ENCODE peak calls at places on chromosomes 11 and 22, in ten cellular contexts. One of them, this sample, is unnamed.

GRCh38 chr11:14029971-14030531 is 67.5 kb downstream of the SPON1 start:
- DNase-seq in EL: peak
- DNase-seq in OCI-LY7: no peak
- DNase-seq in PC-3: peak
- DNase-seq in CD8-positive, alpha-beta memory T cell: no peak
- DNase-seq in effector memory CD8-positive, alpha-beta T cell: no peak
- DNase-seq in endothelial cell: no peak
- DNase-seq in mesenchymal stem cell: no peak
- DNase-seq in EH: peak
- DNase-seq in activated naive CD4-positive, alpha-beta T cell treated with anti-CD3 and anti-CD28 coated beads, Interleukin-2, amount 10 ng/mL, durations not matched to agents 7 days and 5 days: no peak
- DNase-seq in this sample: no peak

GRCh38 chr22:40487663-40488249 is 117.4 kb downstream of the SGSM3 start:
- DNase-seq in endothelial cell: no peak
- DNase-seq in effector memory CD8-positive, alpha-beta T cell: peak
- DNase-seq in EH: peak
- DNase-seq in OCI-LY7: peak
- DNase-seq in CD8-positive, alpha-beta memory T cell: no peak
- DNase-seq in activated naive CD4-positive, alpha-beta T cell treated with anti-CD3 and anti-CD28 coated beads, Interleukin-2, amount 10 ng/mL, durations not matched to agents 7 days and 5 days: no peak
- DNase-seq in mesenchymal stem cell: no peak
- DNase-seq in EL: peak
- DNase-seq in PC-3: peak
- DNase-seq in this sample: no peak

GRCh38 chr11:33700425-33701271 is at the start of gene C11orf91:
- DNase-seq in EL: peak
- DNase-seq in EH: peak
- DNase-seq in endothelial cell: peak
- DNase-seq in mesenchymal stem cell: peak
- DNase-seq in effector memory CD8-positive, alpha-beta T cell: peak
- DNase-seq in PC-3: peak
- DNase-seq in OCI-LY7: peak
- DNase-seq in CD8-positive, alpha-beta memory T cell: peak
- DNase-seq in activated naive CD4-positive, alpha-beta T cell treated with anti-CD3 and anti-CD28 coated beads, Interleukin-2, amount 10 ng/mL, durations not matched to agents 7 days and 5 days: peak
- DNase-seq in this sample: peak

GRCh38 chr22:36753916-36754315 is 22.0 kb downstream of the IFT27 start:
- DNase-seq in endothelial cell: no peak
- DNase-seq in effector memory CD8-positive, alpha-beta T cell: no peak
- DNase-seq in PC-3: no peak
- DNase-seq in CD8-positive, alpha-beta memory T cell: no peak
- DNase-seq in activated naive CD4-positive, alpha-beta T cell treated with anti-CD3 and anti-CD28 coated beads, Interleukin-2, amount 10 ng/mL, durations not matched to agents 7 days and 5 days: no peak
- DNase-seq in EL: no peak
- DNase-seq in OCI-LY7: no peak
- DNase-seq in EH: no peak
- DNase-seq in mesenchymal stem cell: no peak
- DNase-seq in this sample: no peak

GRCh38 chr11:101096036-101096704 is 33.4 kb downstream of the PGR start:
- DNase-seq in PC-3: peak
- DNase-seq in EL: peak
- DNase-seq in OCI-LY7: no peak
- DNase-seq in activated naive CD4-positive, alpha-beta T cell treated with anti-CD3 and anti-CD28 coated beads, Interleukin-2, amount 10 ng/mL, durations not matched to agents 7 days and 5 days: no peak
- DNase-seq in EH: no peak
- DNase-seq in mesenchymal stem cell: no peak
- DNase-seq in endothelial cell: no peak
- DNase-seq in effector memory CD8-positive, alpha-beta T cell: no peak
- DNase-seq in CD8-positive, alpha-beta memory T cell: no peak
- DNase-seq in this sample: no peak

GRCh38 chr11:122105009-122105828 is 10.8 kb downstream of the BLID start:
- DNase-seq in mesenchymal stem cell: no peak
- DNase-seq in EH: peak
- DNase-seq in OCI-LY7: no peak
- DNase-seq in effector memory CD8-positive, alpha-beta T cell: no peak
- DNase-seq in PC-3: peak
- DNase-seq in activated naive CD4-positive, alpha-beta T cell treated with anti-CD3 and anti-CD28 coated beads, Interleukin-2, amount 10 ng/mL, durations not matched to agents 7 days and 5 days: no peak
- DNase-seq in CD8-positive, alpha-beta memory T cell: no peak
- DNase-seq in EL: peak
- DNase-seq in endothelial cell: no peak
- DNase-seq in this sample: no peak

GRCh38 chr11:2217211-2218081 is 45.8 kb upstream of the TH start:
- DNase-seq in EL: no peak
- DNase-seq in activated naive CD4-positive, alpha-beta T cell treated with anti-CD3 and anti-CD28 coated beads, Interleukin-2, amount 10 ng/mL, durations not matched to agents 7 days and 5 days: no peak
- DNase-seq in EH: no peak
- DNase-seq in mesenchymal stem cell: no peak
- DNase-seq in PC-3: no peak
- DNase-seq in endothelial cell: no peak
- DNase-seq in OCI-LY7: no peak
- DNase-seq in effector memory CD8-positive, alpha-beta T cell: peak
- DNase-seq in CD8-positive, alpha-beta memory T cell: no peak
- DNase-seq in this sample: no peak

GRCh38 chr11:126756416-126756815 is 244.2 kb downstream of the KIRREL3 start:
- DNase-seq in OCI-LY7: no peak
- DNase-seq in endothelial cell: no peak
- DNase-seq in EL: no peak
- DNase-seq in activated naive CD4-positive, alpha-beta T cell treated with anti-CD3 and anti-CD28 coated beads, Interleukin-2, amount 10 ng/mL, durations not matched to agents 7 days and 5 days: no peak
- DNase-seq in PC-3: no peak
- DNase-seq in CD8-positive, alpha-beta memory T cell: no peak
- DNase-seq in effector memory CD8-positive, alpha-beta T cell: no peak
- DNase-seq in EH: no peak
- DNase-seq in mesenchymal stem cell: no peak
- DNase-seq in this sample: no peak

GRCh38 chr11:75298191-75298590 is 53.3 kb downstream of the ARRB1 start:
- DNase-seq in activated naive CD4-positive, alpha-beta T cell treated with anti-CD3 and anti-CD28 coated beads, Interleukin-2, amount 10 ng/mL, durations not matched to agents 7 days and 5 days: no peak
- DNase-seq in EH: no peak
- DNase-seq in mesenchymal stem cell: no peak
- DNase-seq in OCI-LY7: no peak
- DNase-seq in endothelial cell: no peak
- DNase-seq in PC-3: peak
- DNase-seq in EL: no peak
- DNase-seq in CD8-positive, alpha-beta memory T cell: no peak
- DNase-seq in effector memory CD8-positive, alpha-beta T cell: no peak
- DNase-seq in this sample: no peak

GRCh38 chr22:23789638-23790037 is 2.9 kb downstream of the SMARCB1 start:
- DNase-seq in CD8-positive, alpha-beta memory T cell: no peak
- DNase-seq in endothelial cell: no peak
- DNase-seq in EL: no peak
- DNase-seq in PC-3: no peak
- DNase-seq in OCI-LY7: peak
- DNase-seq in mesenchymal stem cell: peak
- DNase-seq in effector memory CD8-positive, alpha-beta T cell: no peak
- DNase-seq in activated naive CD4-positive, alpha-beta T cell treated with anti-CD3 and anti-CD28 coated beads, Interleukin-2, amount 10 ng/mL, durations not matched to agents 7 days and 5 days: no peak
- DNase-seq in EH: no peak
- DNase-seq in this sample: no peak

GRCh38 chr22:30841264-30841663 is 127.3 kb downstream of the MORC2 start:
- DNase-seq in EH: peak
- DNase-seq in CD8-positive, alpha-beta memory T cell: no peak
- DNase-seq in endothelial cell: no peak
- DNase-seq in PC-3: peak
- DNase-seq in OCI-LY7: no peak
- DNase-seq in EL: peak
- DNase-seq in mesenchymal stem cell: no peak
- DNase-seq in activated naive CD4-positive, alpha-beta T cell treated with anti-CD3 and anti-CD28 coated beads, Interleukin-2, amount 10 ng/mL, durations not matched to agents 7 days and 5 days: no peak
- DNase-seq in effector memory CD8-positive, alpha-beta T cell: no peak
- DNase-seq in this sample: no peak

GRCh38 chr22:17655289-17655688 is 16.7 kb downstream of the BCL2L13 start:
- DNase-seq in EL: no peak
- DNase-seq in PC-3: no peak
- DNase-seq in EH: no peak
- DNase-seq in endothelial cell: no peak
- DNase-seq in CD8-positive, alpha-beta memory T cell: no peak
- DNase-seq in OCI-LY7: no peak
- DNase-seq in mesenchymal stem cell: no peak
- DNase-seq in effector memory CD8-positive, alpha-beta T cell: no peak
- DNase-seq in activated naive CD4-positive, alpha-beta T cell treated with anti-CD3 and anti-CD28 coated beads, Interleukin-2, amount 10 ng/mL, durations not matched to agents 7 days and 5 days: no peak
- DNase-seq in this sample: no peak

GRCh38 chr22:41334215-41334614 is 32.9 kb downstream of the ZC3H7B start:
- DNase-seq in effector memory CD8-positive, alpha-beta T cell: no peak
- DNase-seq in mesenchymal stem cell: no peak
- DNase-seq in EH: no peak
- DNase-seq in PC-3: no peak
- DNase-seq in activated naive CD4-positive, alpha-beta T cell treated with anti-CD3 and anti-CD28 coated beads, Interleukin-2, amount 10 ng/mL, durations not matched to agents 7 days and 5 days: no peak
- DNase-seq in EL: no peak
- DNase-seq in OCI-LY7: no peak
- DNase-seq in CD8-positive, alpha-beta memory T cell: no peak
- DNase-seq in endothelial cell: no peak
- DNase-seq in this sample: no peak

GRCh38 chr11:19711911-19712280 is 741 bp upstream of the NAV2 start:
- DNase-seq in OCI-LY7: no peak
- DNase-seq in CD8-positive, alpha-beta memory T cell: no peak
- DNase-seq in EL: no peak
- DNase-seq in endothelial cell: no peak
- DNase-seq in EH: no peak
- DNase-seq in mesenchymal stem cell: no peak
- DNase-seq in PC-3: no peak
- DNase-seq in effector memory CD8-positive, alpha-beta T cell: no peak
- DNase-seq in activated naive CD4-positive, alpha-beta T cell treated with anti-CD3 and anti-CD28 coated beads, Interleukin-2, amount 10 ng/mL, durations not matched to agents 7 days and 5 days: peak
- DNase-seq in this sample: no peak

GRCh38 chr11:134050541-134051383 is 18.1 kb upstream of the JAM3 start:
- DNase-seq in CD8-positive, alpha-beta memory T cell: peak
- DNase-seq in endothelial cell: peak
- DNase-seq in activated naive CD4-positive, alpha-beta T cell treated with anti-CD3 and anti-CD28 coated beads, Interleukin-2, amount 10 ng/mL, durations not matched to agents 7 days and 5 days: peak
- DNase-seq in mesenchymal stem cell: peak
- DNase-seq in OCI-LY7: peak
- DNase-seq in EL: peak
- DNase-seq in EH: peak
- DNase-seq in PC-3: peak
- DNase-seq in effector memory CD8-positive, alpha-beta T cell: peak
- DNase-seq in this sample: peak

GRCh38 chr11:101848262-101848661 is 66.5 kb upstream of the CEP126 start:
- DNase-seq in EH: peak
- DNase-seq in PC-3: peak
- DNase-seq in EL: no peak
- DNase-seq in mesenchymal stem cell: peak
- DNase-seq in effector memory CD8-positive, alpha-beta T cell: no peak
- DNase-seq in OCI-LY7: peak
- DNase-seq in activated naive CD4-positive, alpha-beta T cell treated with anti-CD3 and anti-CD28 coated beads, Interleukin-2, amount 10 ng/mL, durations not matched to agents 7 days and 5 days: no peak
- DNase-seq in CD8-positive, alpha-beta memory T cell: no peak
- DNase-seq in endothelial cell: no peak
- DNase-seq in this sample: no peak

GRCh38 chr11:9089636-9090035 is 1.8 kb downstream of the SCUBE2 start:
- DNase-seq in activated naive CD4-positive, alpha-beta T cell treated with anti-CD3 and anti-CD28 coated beads, Interleukin-2, amount 10 ng/mL, durations not matched to agents 7 days and 5 days: no peak
- DNase-seq in mesenchymal stem cell: no peak
- DNase-seq in CD8-positive, alpha-beta memory T cell: no peak
- DNase-seq in EL: no peak
- DNase-seq in PC-3: no peak
- DNase-seq in OCI-LY7: no peak
- DNase-seq in EH: no peak
- DNase-seq in endothelial cell: no peak
- DNase-seq in effector memory CD8-positive, alpha-beta T cell: no peak
- DNase-seq in this sample: no peak

GRCh38 chr11:763073-763463 is 14.2 kb downstream of the GATD1 start:
- DNase-seq in PC-3: peak
- DNase-seq in activated naive CD4-positive, alpha-beta T cell treated with anti-CD3 and anti-CD28 coated beads, Interleukin-2, amount 10 ng/mL, durations not matched to agents 7 days and 5 days: no peak
- DNase-seq in EL: no peak
- DNase-seq in mesenchymal stem cell: no peak
- DNase-seq in OCI-LY7: no peak
- DNase-seq in effector memory CD8-positive, alpha-beta T cell: no peak
- DNase-seq in endothelial cell: no peak
- DNase-seq in CD8-positive, alpha-beta memory T cell: no peak
- DNase-seq in EH: no peak
- DNase-seq in this sample: no peak

GRCh38 chr11:112440518-112440917 is 179.9 kb upstream of the PLET1 start:
- DNase-seq in endothelial cell: peak
- DNase-seq in EL: peak
- DNase-seq in mesenchymal stem cell: no peak
- DNase-seq in PC-3: no peak
- DNase-seq in CD8-positive, alpha-beta memory T cell: no peak
- DNase-seq in effector memory CD8-positive, alpha-beta T cell: no peak
- DNase-seq in OCI-LY7: no peak
- DNase-seq in EH: no peak
- DNase-seq in activated naive CD4-positive, alpha-beta T cell treated with anti-CD3 and anti-CD28 coated beads, Interleukin-2, amount 10 ng/mL, durations not matched to agents 7 days and 5 days: no peak
- DNase-seq in this sample: no peak

GRCh38 chr11:71201936-71202597 is 50.3 kb downstream of the SHANK2 start:
- DNase-seq in CD8-positive, alpha-beta memory T cell: no peak
- DNase-seq in OCI-LY7: no peak
- DNase-seq in EH: no peak
- DNase-seq in endothelial cell: no peak
- DNase-seq in activated naive CD4-positive, alpha-beta T cell treated with anti-CD3 and anti-CD28 coated beads, Interleukin-2, amount 10 ng/mL, durations not matched to agents 7 days and 5 days: no peak
- DNase-seq in EL: no peak
- DNase-seq in PC-3: no peak
- DNase-seq in effector memory CD8-positive, alpha-beta T cell: no peak
- DNase-seq in mesenchymal stem cell: no peak
- DNase-seq in this sample: no peak

GRCh38 chr11:107243929-107244328 is 213.7 kb downstream of the CWF19L2 start:
- DNase-seq in activated naive CD4-positive, alpha-beta T cell treated with anti-CD3 and anti-CD28 coated beads, Interleukin-2, amount 10 ng/mL, durations not matched to agents 7 days and 5 days: no peak
- DNase-seq in OCI-LY7: no peak
- DNase-seq in mesenchymal stem cell: no peak
- DNase-seq in effector memory CD8-positive, alpha-beta T cell: no peak
- DNase-seq in PC-3: no peak
- DNase-seq in EH: no peak
- DNase-seq in CD8-positive, alpha-beta memory T cell: no peak
- DNase-seq in endothelial cell: no peak
- DNase-seq in EL: no peak
- DNase-seq in this sample: no peak

GRCh38 chr22:40635008-40635939 is 1.2 kb downstream of the MRTFA start:
- DNase-seq in endothelial cell: no peak
- DNase-seq in OCI-LY7: no peak
- DNase-seq in CD8-positive, alpha-beta memory T cell: no peak
- DNase-seq in PC-3: no peak
- DNase-seq in EH: peak
- DNase-seq in EL: peak
- DNase-seq in mesenchymal stem cell: no peak
- DNase-seq in activated naive CD4-positive, alpha-beta T cell treated with anti-CD3 and anti-CD28 coated beads, Interleukin-2, amount 10 ng/mL, durations not matched to agents 7 days and 5 days: no peak
- DNase-seq in effector memory CD8-positive, alpha-beta T cell: no peak
- DNase-seq in this sample: no peak

GRCh38 chr11:105960252-105961245 is 61.5 kb downstream of the MSANTD4 start:
- DNase-seq in mesenchymal stem cell: no peak
- DNase-seq in CD8-positive, alpha-beta memory T cell: no peak
- DNase-seq in endothelial cell: no peak
- DNase-seq in effector memory CD8-positive, alpha-beta T cell: no peak
- DNase-seq in EH: no peak
- DNase-seq in OCI-LY7: no peak
- DNase-seq in PC-3: no peak
- DNase-seq in activated naive CD4-positive, alpha-beta T cell treated with anti-CD3 and anti-CD28 coated beads, Interleukin-2, amount 10 ng/mL, durations not matched to agents 7 days and 5 days: no peak
- DNase-seq in EL: no peak
- DNase-seq in this sample: no peak

GRCh38 chr11:121661796-121662508 is 209.2 kb upstream of the SORL1-AS1 start:
- DNase-seq in OCI-LY7: no peak
- DNase-seq in CD8-positive, alpha-beta memory T cell: no peak
- DNase-seq in endothelial cell: no peak
- DNase-seq in effector memory CD8-positive, alpha-beta T cell: no peak
- DNase-seq in EL: peak
- DNase-seq in activated naive CD4-positive, alpha-beta T cell treated with anti-CD3 and anti-CD28 coated beads, Interleukin-2, amount 10 ng/mL, durations not matched to agents 7 days and 5 days: no peak
- DNase-seq in PC-3: peak
- DNase-seq in mesenchymal stem cell: peak
- DNase-seq in EH: peak
- DNase-seq in this sample: no peak

GRCh38 chr11:69382131-69383128 is 88.5 kb downstream of the MYEOV start:
- DNase-seq in mesenchymal stem cell: no peak
- DNase-seq in activated naive CD4-positive, alpha-beta T cell treated with anti-CD3 and anti-CD28 coated beads, Interleukin-2, amount 10 ng/mL, durations not matched to agents 7 days and 5 days: peak
- DNase-seq in endothelial cell: no peak
- DNase-seq in OCI-LY7: peak
- DNase-seq in effector memory CD8-positive, alpha-beta T cell: peak
- DNase-seq in CD8-positive, alpha-beta memory T cell: no peak
- DNase-seq in EH: no peak
- DNase-seq in PC-3: peak
- DNase-seq in EL: peak
- DNase-seq in this sample: no peak

GRCh38 chr11:6526411-6527135 is 29.5 kb downstream of the DNHD1 start:
- DNase-seq in CD8-positive, alpha-beta memory T cell: no peak
- DNase-seq in PC-3: no peak
- DNase-seq in effector memory CD8-positive, alpha-beta T cell: no peak
- DNase-seq in mesenchymal stem cell: no peak
- DNase-seq in EH: no peak
- DNase-seq in activated naive CD4-positive, alpha-beta T cell treated with anti-CD3 and anti-CD28 coated beads, Interleukin-2, amount 10 ng/mL, durations not matched to agents 7 days and 5 days: no peak
- DNase-seq in endothelial cell: no peak
- DNase-seq in EL: no peak
- DNase-seq in OCI-LY7: no peak
- DNase-seq in this sample: no peak

GRCh38 chr11:66845143-66845875 is 2.1 kb downstream of the RCE1 start:
- DNase-seq in CD8-positive, alpha-beta memory T cell: no peak
- DNase-seq in EL: no peak
- DNase-seq in OCI-LY7: no peak
- DNase-seq in EH: no peak
- DNase-seq in activated naive CD4-positive, alpha-beta T cell treated with anti-CD3 and anti-CD28 coated beads, Interleukin-2, amount 10 ng/mL, durations not matched to agents 7 days and 5 days: no peak
- DNase-seq in effector memory CD8-positive, alpha-beta T cell: no peak
- DNase-seq in mesenchymal stem cell: no peak
- DNase-seq in endothelial cell: no peak
- DNase-seq in PC-3: no peak
- DNase-seq in this sample: no peak

GRCh38 chr22:49838771-49839717 is 11.4 kb upstream of the BRD1 start:
- DNase-seq in effector memory CD8-positive, alpha-beta T cell: peak
- DNase-seq in EH: no peak
- DNase-seq in mesenchymal stem cell: no peak
- DNase-seq in CD8-positive, alpha-beta memory T cell: peak
- DNase-seq in OCI-LY7: no peak
- DNase-seq in endothelial cell: no peak
- DNase-seq in activated naive CD4-positive, alpha-beta T cell treated with anti-CD3 and anti-CD28 coated beads, Interleukin-2, amount 10 ng/mL, durations not matched to agents 7 days and 5 days: peak
- DNase-seq in EL: no peak
- DNase-seq in PC-3: no peak
- DNase-seq in this sample: peak